ENCODE peak calls at places on chromosomes 3 and 15, in six cellular contexts. B is neural progenitor cell, D is fibroblast of lung, O is mesenchymal stem cell, Z is HCT116, I is GM23248. X is an unnamed sample.
A peak's percentile ranks its signal among the peaks of the same experiment; 100 is the strongest.

GRCh38 chr3:61899700-61900462 is 338.5 kb downstream of the PTPRG start:
- DNase-seq in B (no peak), D (no peak), O (no peak), Z (no peak), I (no peak), X (no peak)

GRCh38 chr15:66652806-66653205 is 49.2 kb upstream of the SMAD6 start:
- DNase-seq in O (no peak), B (no peak), D (no peak), I (no peak), Z (no peak), X (no peak)

GRCh38 chr3:186217820-186218164 is 108.9 kb upstream of the ETV5 start:
- DNase-seq in Z (no peak), I (no peak), O (no peak), D (peak; percentile 67), B (no peak), X (no peak)

GRCh38 chr15:47614341-47614740 is 103.0 kb upstream of the SEMA6D start:
- DNase-seq in D (no peak), B (peak; percentile 35), O (no peak), I (no peak), Z (no peak), X (no peak)

GRCh38 chr3:86930831-86931230 is 60.1 kb downstream of the VGLL3 start:
- DNase-seq in I (peak; percentile 58), Z (no peak), O (no peak), D (no peak), B (no peak), X (no peak)

GRCh38 chr3:128946411-128946810 is 47.5 kb downstream of the CFAP92 start:
- DNase-seq in D (peak; percentile 88), Z (no peak), I (peak; percentile 80), B (no peak), O (peak; percentile 13), X (no peak)

GRCh38 chr3:83092521-83093221 is 1331.2 kb upstream of the GBE1 start:
- DNase-seq in Z (no peak), O (no peak), I (no peak), D (no peak), B (no peak), X (no peak)

GRCh38 chr15:42275780-42276395 is 2.7 kb upstream of the TMEM87A start:
- DNase-seq in O (no peak), D (no peak), B (peak; percentile 21), Z (no peak), I (peak; percentile 24), X (no peak)

GRCh38 chr15:80743189-80743833 is 35.9 kb upstream of the CEMIP start:
- DNase-seq in I (no peak), B (no peak), D (no peak), Z (no peak), O (peak; percentile 72), X (no peak)

GRCh38 chr3:174791161-174791560 is 68.0 kb upstream of the NAALADL2 start:
- DNase-seq in B (peak; percentile 2), D (no peak), Z (no peak), O (no peak), I (no peak), X (no peak)

DNA sequence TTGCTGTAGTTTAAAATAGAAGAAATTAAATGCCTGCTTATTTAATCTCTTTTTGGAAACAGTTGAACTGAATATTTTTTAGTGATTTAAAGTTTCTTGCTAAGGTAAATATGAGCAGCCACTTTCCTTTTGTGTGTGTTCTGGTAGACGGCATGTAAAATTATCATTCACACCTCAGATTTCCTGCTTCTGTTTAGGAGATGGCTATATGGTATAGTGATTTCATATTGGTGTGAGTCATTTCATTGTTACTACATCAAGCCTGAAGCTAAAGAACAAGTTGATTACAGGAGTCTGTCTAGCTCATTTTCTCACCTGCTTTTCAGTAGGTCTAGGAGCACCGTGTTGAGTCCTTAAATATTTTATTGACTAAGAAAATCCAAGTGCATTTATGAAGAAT is 2.2 kb downstream of the LRCH3 start:
- DNase-seq in D (peak; percentile 54), Z (no peak), O (peak; percentile 53), I (peak; percentile 68), B (no peak), X (no peak)
- H3K4me3 ChIP-seq in D (peak overlapping the region; percentile 18), Z (no peak overlapping the region), O (no peak overlapping the region), I (peak overlapping the region; percentile 44), B (no peak overlapping the region), X (peak overlapping the region; percentile 18)

DNA sequence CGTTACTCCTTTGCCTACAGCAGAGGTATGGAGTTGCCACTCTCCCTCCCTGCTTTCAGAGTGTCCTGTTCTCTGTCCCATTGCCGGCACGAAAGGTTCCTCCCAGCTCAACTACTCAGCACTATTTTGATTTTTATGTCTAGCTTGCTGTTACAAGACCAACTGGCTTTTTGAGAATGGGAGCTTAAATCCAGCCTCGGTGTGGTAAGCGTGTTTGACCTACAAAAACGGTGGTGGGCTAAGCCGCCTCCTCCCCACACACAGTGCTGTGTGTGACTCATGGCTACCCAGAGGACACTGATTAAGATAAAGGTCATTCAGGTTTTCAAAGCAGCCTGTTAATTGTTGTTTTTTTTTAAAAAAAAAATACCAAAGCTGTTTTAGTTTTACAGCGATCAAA is 64.5 kb downstream of the LRTM1 start:
- DNase-seq in I (peak; percentile 55), D (peak; percentile 73), O (peak; percentile 38), Z (no peak), B (no peak), X (no peak)
- H2AFZ ChIP-seq in I (peak overlapping the region; percentile 80), D (no peak overlapping the region), O (no peak overlapping the region), Z (no peak overlapping the region), B (no peak overlapping the region), X (no peak overlapping the region)

GRCh38 chr15:22949074-22949547 is 31.1 kb downstream of the CYFIP1 start:
- DNase-seq in O (peak; percentile 72), Z (no peak), D (peak; percentile 63), B (peak; percentile 83), I (peak; percentile 86), X (no peak)

GRCh38 chr15:22951381-22952280 is 28.5 kb downstream of the CYFIP1 start:
- DNase-seq in B (no peak), O (peak; percentile 44), D (no peak), I (no peak), Z (no peak), X (no peak)

GRCh38 chr15:22950211-22950990 is 29.8 kb downstream of the CYFIP1 start:
- DNase-seq in D (no peak), O (peak; percentile 39), I (no peak), Z (no peak), B (no peak), X (no peak)

GRCh38 chr15:22952826-22953579 is 27.2 kb downstream of the CYFIP1 start:
- DNase-seq in O (no peak), D (no peak), B (peak; percentile 61), Z (no peak), I (peak; percentile 47), X (no peak)

DNA sequence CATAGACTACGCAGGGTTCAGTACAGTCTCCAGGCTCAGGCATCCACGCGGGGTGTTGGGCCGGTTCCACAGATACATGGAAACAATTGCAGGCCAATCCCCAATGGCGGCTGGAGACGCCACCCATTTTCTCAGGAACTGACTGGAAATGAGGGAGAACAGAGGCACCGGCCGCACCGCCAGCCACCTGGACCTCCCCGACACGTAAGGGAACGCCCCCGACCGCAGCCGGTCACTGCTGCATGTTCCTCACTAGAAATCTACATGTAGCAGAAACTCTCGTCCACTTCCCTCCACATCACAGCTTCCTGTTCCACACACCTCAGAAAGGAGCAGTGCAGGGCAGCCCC is 29.2 kb downstream of the CYFIP1 start:
- DNase-seq in O (no peak), B (no peak), D (no peak), I (no peak), Z (no peak), X (no peak)
- H3K4me2 ChIP-seq in O (no peak overlapping the region), B (no peak overlapping the region), D (peak overlapping the region; percentile 88), I (no peak overlapping the region), Z (no peak overlapping the region), X (no peak overlapping the region)

GRCh38 chr15:61331019-61331418 is 101.9 kb upstream of the RORA start:
- DNase-seq in B (no peak), O (no peak), D (no peak), I (no peak), Z (no peak), X (no peak)
- H3K4me3 ChIP-seq in B (no peak overlapping the region), O (no peak overlapping the region), D (no peak overlapping the region), I (no peak overlapping the region), Z (no peak overlapping the region), X (no peak overlapping the region)

GRCh38 chr15:50825946-50826345 is 60.4 kb upstream of the SPPL2A start:
- DNase-seq in Z (no peak), B (no peak), I (peak; percentile 48), O (peak; percentile 37), D (peak; percentile 20), X (no peak)
- H2AFZ ChIP-seq in Z (no peak overlapping the region), B (no peak overlapping the region), I (no peak overlapping the region), O (no peak overlapping the region), D (no peak overlapping the region), X (no peak overlapping the region)

DNA sequence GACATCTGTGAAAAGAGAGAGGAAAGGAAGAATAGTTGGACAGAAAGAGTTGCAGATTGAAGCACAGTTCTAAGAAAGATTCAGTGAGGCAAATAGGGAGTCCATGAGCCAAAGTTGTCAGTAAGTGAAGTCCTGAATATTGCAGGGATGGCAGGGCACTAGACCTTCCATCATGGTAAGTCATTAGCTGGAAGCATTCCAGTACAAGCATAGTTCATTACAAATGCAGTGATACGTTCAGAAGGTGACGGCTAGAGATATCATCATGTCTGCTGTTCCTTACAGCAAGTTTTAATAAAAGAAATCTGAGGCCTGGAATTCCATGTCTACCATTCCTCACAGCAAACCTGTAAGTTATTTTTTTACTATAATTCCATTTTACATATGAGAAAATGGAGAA is 720.1 kb downstream of the GBE1 start:
- DNase-seq in Z (no peak), O (no peak), B (no peak), D (peak; percentile 35), I (peak; percentile 0), X (no peak)
- H3K4me2 ChIP-seq in Z (no peak overlapping the region), O (no peak overlapping the region), B (no peak overlapping the region), D (no peak overlapping the region), I (no peak overlapping the region), X (no peak overlapping the region)

GRCh38 chr3:196007744-196008143 is 74.1 kb downstream of the TFRC start:
- DNase-seq in O (no peak), B (no peak), Z (no peak), D (no peak), I (no peak), X (no peak)
- H3K4me3 ChIP-seq in O (no peak overlapping the region), B (no peak overlapping the region), Z (no peak overlapping the region), D (no peak overlapping the region), I (no peak overlapping the region), X (no peak overlapping the region)